ENCODE peak calls at places on chromosome 5, in nine cellular contexts. Y is spleen, W is HCT116, U is HepG2, R is sigmoid colon, B is H1, N is Panc1, O is GM23338, D is stomach. Z is an unnamed sample.

GRCh38 chr5:90932052-90932699 is 373.6 kb downstream of the ADGRV1 start:
- DNase-seq in Y (no peak), W (peak), U (peak), R (peak), B (no peak), N (peak), O (peak), D (peak), Z (peak)

GRCh38 chr5:92309336-92309991 is 926.3 kb upstream of the ARRDC3 start:
- DNase-seq in Y (no peak), W (peak), U (peak), R (no peak), B (no peak), N (peak), O (peak), D (no peak), Z (no peak)

GRCh38 chr5:123088031-123088805 is 823 bp upstream of the PRDM6 start:
- DNase-seq in Y (no peak), W (no peak), U (peak), R (peak), B (no peak), N (no peak), O (peak), D (no peak), Z (no peak)

GRCh38 chr5:173395257-173395932 is 67.2 kb upstream of the STC2 start:
- DNase-seq in Y (no peak), W (peak), U (peak), R (peak), B (no peak), N (no peak), O (peak), D (no peak), Z (no peak)

GRCh38 chr5:170307575-170308465 is 10.2 kb upstream of the LCP2 start:
- DNase-seq in Y (peak), W (no peak), U (no peak), R (peak), B (no peak), N (peak), O (no peak), D (peak), Z (peak)

GRCh38 chr5:92861531-92862285 is 719.3 kb downstream of the NR2F1-AS1 start:
- DNase-seq in Y (no peak), W (no peak), U (no peak), R (no peak), B (no peak), N (no peak), O (no peak), D (no peak), Z (no peak)

GRCh38 chr5:135833961-135834638 is 363 bp upstream of the SLC25A48 start:
- DNase-seq in Y (peak), W (no peak), U (no peak), R (no peak), B (no peak), N (no peak), O (no peak), D (no peak), Z (no peak)

GRCh38 chr5:54013556-54014157 is 296.7 kb downstream of the ARL15 start:
- DNase-seq in Y (no peak), W (peak), U (no peak), R (no peak), B (no peak), N (no peak), O (no peak), D (no peak), Z (no peak)

GRCh38 chr5:124742983-124743533 is 3.4 kb downstream of the ZNF608 start:
- DNase-seq in Y (no peak), W (peak), U (peak), R (peak), B (no peak), N (no peak), O (no peak), D (no peak), Z (peak)

GRCh38 chr5:178431063-178431776 is 159.0 kb downstream of the COL23A1 start:
- DNase-seq in Y (no peak), W (no peak), U (no peak), R (no peak), B (no peak), N (no peak), O (no peak), D (no peak), Z (no peak)

GRCh38 chr5:14492341-14492964 is 89.1 kb upstream of the OTULINL start:
- DNase-seq in Y (no peak), W (no peak), U (no peak), R (no peak), B (no peak), N (no peak), O (no peak), D (no peak), Z (no peak)

GRCh38 chr5:137609122-137609521 is 110.0 kb upstream of the SPOCK1 start:
- DNase-seq in Y (no peak), W (no peak), U (no peak), R (no peak), B (no peak), N (no peak), O (no peak), D (no peak), Z (no peak)

GRCh38 chr5:56838409-56839039 is 23.2 kb downstream of the MAP3K1 start:
- DNase-seq in Y (no peak), W (no peak), U (peak), R (no peak), B (no peak), N (no peak), O (peak), D (no peak), Z (no peak)

GRCh38 chr5:43315262-43315661 is 2.0 kb upstream of the HMGCS1 start:
- DNase-seq in Y (no peak), W (peak), U (no peak), R (no peak), B (no peak), N (peak), O (no peak), D (no peak), Z (no peak)

GRCh38 chr5:164098536-164098935 is 593.1 kb downstream of the MAT2B start:
- DNase-seq in Y (no peak), W (no peak), U (no peak), R (no peak), B (no peak), N (no peak), O (no peak), D (no peak), Z (no peak)

GRCh38 chr5:36690041-36690941 is 83.9 kb downstream of the SLC1A3 start:
- DNase-seq in Y (peak), W (peak), U (peak), R (peak), B (peak), N (peak), O (peak), D (peak), Z (peak)

GRCh38 chr5:62982348-62982747 is 403.7 kb downstream of the LRRC70 start:
- DNase-seq in Y (no peak), W (no peak), U (no peak), R (no peak), B (no peak), N (no peak), O (peak), D (no peak), Z (no peak)

GRCh38 chr5:61308699-61309098 is 23.4 kb upstream of the ZSWIM6 start:
- DNase-seq in Y (no peak), W (no peak), U (no peak), R (no peak), B (no peak), N (no peak), O (no peak), D (no peak), Z (no peak)

GRCh38 chr5:151924564-151925395 is at the start of gene GLRA1:
- DNase-seq in Y (no peak), W (no peak), U (peak), R (no peak), B (peak), N (no peak), O (peak), D (peak), Z (peak)

GRCh38 chr5:82640901-82641300 is 362.7 kb upstream of the RPS23 start:
- DNase-seq in Y (no peak), W (no peak), U (no peak), R (no peak), B (no peak), N (no peak), O (no peak), D (no peak), Z (no peak)

GRCh38 chr5:82641362-82641988 is 363.3 kb upstream of the RPS23 start:
- DNase-seq in Y (no peak), W (peak), U (peak), R (peak), B (no peak), N (peak), O (peak), D (peak), Z (peak)

GRCh38 chr5:82639393-82640144 is 361.4 kb upstream of the RPS23 start:
- DNase-seq in Y (no peak), W (no peak), U (no peak), R (no peak), B (no peak), N (no peak), O (no peak), D (no peak), Z (no peak)

DNA sequence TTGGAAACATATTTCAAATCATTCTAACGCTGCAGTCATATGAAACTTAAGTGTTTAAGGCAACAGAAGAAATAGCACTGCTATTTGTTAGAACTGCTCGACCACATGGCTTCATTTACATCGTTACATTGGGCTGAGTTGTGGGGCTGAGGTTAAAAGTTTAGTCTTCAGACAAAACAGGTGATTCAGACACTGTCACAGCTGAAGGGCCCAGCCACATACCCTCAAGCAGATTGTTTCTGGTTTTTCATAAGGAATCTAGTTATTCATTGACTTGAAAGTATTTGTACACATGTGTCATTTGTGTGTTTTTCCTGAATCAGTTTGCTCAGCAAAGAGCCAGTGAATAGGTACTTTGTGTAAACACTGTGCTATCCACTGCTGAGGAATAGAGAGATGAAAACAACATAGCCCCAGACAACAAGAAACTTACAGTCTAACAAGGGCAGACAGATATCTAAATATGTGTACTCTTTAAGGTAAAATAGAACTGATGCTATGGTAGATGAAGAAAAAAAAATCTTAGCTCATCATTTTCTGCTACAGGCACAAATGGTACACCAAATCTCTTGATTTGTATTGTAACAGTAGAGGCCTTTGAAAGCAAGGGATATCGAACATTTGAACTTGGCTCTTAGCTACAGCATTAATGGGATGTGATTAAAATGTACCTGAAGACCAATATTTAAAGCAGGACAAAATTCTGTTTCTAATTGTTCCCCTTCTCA is 357.6 kb upstream of the RPS23 start:
- DNase-seq in Y (no peak), W (peak), U (peak), R (no peak), B (no peak), N (peak), O (no peak), D (no peak), Z (no peak)
- TF ChIP-seq POLR2AphosphoS5 in Y (no peak), W (no peak), U (no peak), R (no peak), B (no peak), N (no peak), O (no peak), D (no peak), Z (no peak)

GRCh38 chr5:116563909-116564308 is 10.7 kb downstream of the SEMA6A start:
- DNase-seq in Y (no peak), W (no peak), U (no peak), R (no peak), B (no peak), N (no peak), O (no peak), D (no peak), Z (no peak)
- H3K4me3 ChIP-seq in Y (no peak), W (no peak), U (no peak), R (no peak), B (no peak), N (no peak), O (peak), D (no peak), Z (no peak)

DNA sequence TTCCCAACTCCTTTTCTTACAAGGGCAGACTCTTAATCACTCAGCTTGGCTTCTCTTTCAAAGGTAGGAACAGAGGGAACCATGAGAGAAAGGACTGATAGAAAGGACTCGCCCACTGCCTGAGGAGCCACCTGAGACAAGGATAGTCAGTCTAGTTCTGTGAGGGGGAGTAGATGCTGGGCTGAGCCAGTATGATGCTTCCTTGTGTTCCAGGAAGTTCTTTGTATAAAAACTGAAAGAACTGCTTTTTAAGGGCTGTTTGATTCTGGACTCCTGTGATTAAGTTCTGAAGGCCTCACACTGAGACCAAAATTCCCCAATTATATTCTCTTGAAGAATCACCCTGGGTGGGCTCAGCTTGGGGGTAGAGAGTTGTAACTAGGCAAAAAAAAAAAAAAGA is 51.1 kb upstream of the DPYSL3 start:
- DNase-seq in Y (no peak), W (no peak), U (no peak), R (no peak), B (no peak), N (no peak), O (peak), D (no peak), Z (no peak)
- H3K27ac ChIP-seq in Y (no peak), W (no peak), U (no peak), R (no peak), B (peak), N (no peak), O (peak), D (no peak), Z (no peak)

GRCh38 chr5:177303925-177304391 is 359 bp downstream of the PRELID1 start:
- DNase-seq in Y (peak), W (no peak), U (no peak), R (peak), B (no peak), N (no peak), O (no peak), D (no peak), Z (no peak)
- TF ChIP-seq POLR2AphosphoS5 in Y (no peak), W (no peak), U (no peak), R (no peak), B (no peak), N (no peak), O (no peak), D (no peak), Z (no peak)

GRCh38 chr5:149932445-149933350 is 11.9 kb downstream of the PDE6A start:
- DNase-seq in Y (peak), W (no peak), U (peak), R (no peak), B (no peak), N (peak), O (peak), D (peak), Z (no peak)
- H3K4me3 ChIP-seq in Y (no peak), W (no peak), U (no peak), R (no peak), B (no peak), N (peak), O (no peak), D (no peak), Z (no peak)

Z was measured in prostate gland.